ENCODE peak calls at places on chromosomes 16 and 17, in nine cellular contexts. Q is breast epithelium, K is H1, M is sigmoid colon, Z is spleen, T is HCT116, B is transverse colon, R is endothelial cell of umbilical vein, X is GM12878. G is an unnamed sample. For H3K4me1, the result is how much of the 10 kb centered on the place peaks cover.

GRCh38 chr17:1072551-1072961 is 75.6 kb downstream of the TIMM22 start:
- DNase-seq in Q (no peak), K (no peak), M (no peak), Z (peak), T (no peak), B (no peak), R (no peak), X (no peak), G (no peak)

GRCh38 chr16:21060027-21060510 is 90.6 kb downstream of the DNAH3 start:
- DNase-seq in Q (no peak), K (no peak), M (peak), Z (no peak), T (no peak), B (no peak), R (no peak), X (no peak), G (no peak)

GRCh38 chr17:6756425-6757012 is 673 bp downstream of the XAF1 start:
- DNase-seq in Q (no peak), K (no peak), M (no peak), Z (no peak), T (no peak), B (no peak), R (no peak), X (no peak), G (no peak)

GRCh38 chr17:10349403-10349802 is 23.4 kb downstream of the MYH13 start:
- DNase-seq in Q (no peak), K (no peak), M (no peak), Z (no peak), T (peak), B (no peak), R (no peak), X (no peak), G (no peak)

GRCh38 chr17:74296548-74296936 is 22.5 kb downstream of the DNAI2 start:
- DNase-seq in Q (no peak), K (peak), M (peak), Z (no peak), T (peak), B (peak), R (peak), X (no peak), G (no peak)

GRCh38 chr17:15106540-15106939 is 158.6 kb downstream of the PMP22 start:
- DNase-seq in Q (no peak), K (no peak), M (no peak), Z (no peak), T (peak), B (no peak), R (no peak), X (no peak), G (no peak)

GRCh38 chr17:7523033-7523432 is 25.8 kb upstream of the TNFSF12 start:
- DNase-seq in Q (no peak), K (peak), M (no peak), Z (peak), T (peak), B (peak), R (peak), X (no peak), G (no peak)

GRCh38 chr17:8800656-8801055 is 1.5 kb upstream of the MFSD6L start:
- DNase-seq in Q (no peak), K (no peak), M (no peak), Z (no peak), T (no peak), B (no peak), R (no peak), X (no peak), G (peak)

GRCh38 chr17:34107019-34107418 is 148.1 kb upstream of the CCL2 start:
- DNase-seq in Q (no peak), K (no peak), M (no peak), Z (no peak), T (no peak), B (no peak), R (no peak), X (no peak), G (peak)

GRCh38 chr17:78793415-78793814 is 11.3 kb upstream of the CYTH1 start:
- DNase-seq in Q (no peak), K (no peak), M (no peak), Z (peak), T (no peak), B (no peak), R (no peak), X (no peak), G (no peak)
- TF ChIP-seq POLR2A in Q (no peak), K (peak), M (no peak), Z (no peak), T (no peak), B (no peak), R (no peak), X (no peak), G (no peak)

DNA sequence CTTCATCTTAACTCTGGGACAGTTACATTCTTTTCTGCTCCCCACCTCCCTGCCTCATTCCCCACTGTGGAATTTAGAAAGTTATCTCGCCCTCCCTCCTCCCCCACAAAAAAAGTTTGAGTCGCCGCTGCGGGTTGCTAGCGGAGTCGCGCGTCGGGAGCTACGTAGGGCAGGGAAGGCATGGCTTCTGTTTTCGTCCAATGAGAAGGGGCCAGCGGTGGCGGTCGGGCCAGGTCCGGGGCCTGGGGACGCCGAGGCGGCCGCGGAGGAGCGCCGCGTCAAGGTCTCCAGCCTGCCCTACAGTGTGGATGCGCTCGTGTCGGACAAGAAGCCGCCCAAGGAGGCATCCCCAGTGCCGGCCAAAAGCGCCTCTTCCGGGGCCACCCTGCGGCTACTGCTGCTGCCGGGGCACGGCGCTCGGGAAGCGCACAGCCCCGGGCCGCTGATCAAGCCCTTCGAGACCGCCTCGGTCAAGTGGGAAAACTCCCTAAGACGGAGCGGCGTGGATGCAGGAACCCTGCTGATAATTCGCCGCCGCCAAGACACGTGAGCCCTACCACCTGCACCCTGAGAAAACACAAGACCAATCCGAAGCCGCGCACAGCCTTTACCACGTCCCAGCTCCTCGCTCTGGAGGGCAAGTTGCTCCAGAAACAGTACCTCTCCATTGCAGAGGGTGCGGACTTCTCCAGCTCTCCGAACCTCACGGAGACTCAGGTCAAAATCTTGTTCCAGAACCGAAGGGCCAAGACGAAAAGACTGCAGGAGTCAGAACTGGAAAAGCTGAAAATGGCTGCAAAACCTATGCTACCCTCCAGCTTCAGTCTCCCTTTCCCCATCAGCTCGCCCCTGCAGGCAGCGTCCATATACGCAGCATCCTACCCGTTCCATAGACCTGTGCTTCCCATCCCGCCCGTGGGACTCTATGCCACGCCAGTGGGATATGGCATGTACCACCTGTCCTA is 8.9 kb downstream of the OR4D1 start:
- DNase-seq in Q (no peak), K (no peak), M (no peak), Z (peak), T (no peak), B (peak), R (no peak), X (no peak), G (no peak)
- TF ChIP-seq POLR2AphosphoS5 in Q (no peak), K (no peak), M (no peak), Z (peak), T (no peak), B (no peak), R (no peak), X (no peak), G (no peak)

DNA sequence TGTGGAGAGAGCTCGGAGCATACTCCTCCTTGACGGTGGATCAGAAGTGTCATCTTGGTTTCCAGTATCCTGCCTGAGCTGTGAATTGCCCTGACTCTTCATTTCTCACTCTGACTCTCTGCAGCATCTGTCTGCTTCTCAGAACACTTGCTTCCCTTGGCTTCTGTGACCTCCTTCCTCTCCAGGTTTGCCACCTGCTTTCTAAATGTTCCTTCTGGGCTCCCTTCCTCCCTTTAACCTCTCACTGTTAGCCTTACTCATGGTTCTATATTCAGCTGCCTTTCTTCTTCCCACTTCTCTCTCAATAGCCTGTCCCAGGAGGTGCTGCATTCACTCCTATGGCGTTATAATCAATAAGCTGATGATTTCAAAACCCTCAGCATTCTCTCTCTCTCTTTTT is 11.2 kb upstream of the PRKAR1A start:
- DNase-seq in Q (no peak), K (no peak), M (no peak), Z (no peak), T (no peak), B (no peak), R (no peak), X (no peak), G (no peak)
- H3K4me1 ChIP-seq in Q (under half), K (under half), M (under half), Z (under half), T (under half), B (under half), R (under half), X (under half), G (under half)

DNA sequence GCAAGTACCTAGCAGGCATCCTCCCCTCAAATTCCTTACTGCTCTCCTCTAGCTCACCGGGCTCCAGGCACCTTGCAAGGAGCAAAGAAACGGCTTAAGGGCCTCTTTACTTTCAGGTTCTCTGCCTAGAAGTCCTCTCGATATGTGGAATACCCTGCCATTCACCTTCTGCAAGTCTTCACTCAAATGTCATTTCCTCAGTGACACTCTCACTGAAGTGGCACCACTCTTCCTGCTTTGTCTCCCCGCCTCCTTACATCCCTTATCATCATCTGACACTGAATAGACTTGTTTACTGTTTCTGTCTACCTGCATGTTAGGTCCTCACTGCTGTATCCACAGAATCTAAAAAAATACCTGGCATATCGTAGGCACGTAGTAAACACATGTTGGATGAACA is 948 bp downstream of the SLC7A6OS start:
- DNase-seq in Q (no peak), K (no peak), M (peak), Z (no peak), T (no peak), B (no peak), R (no peak), X (no peak), G (no peak)
- TF ChIP-seq POLR2A in Q (no peak), K (no peak), M (no peak), Z (no peak), T (no peak), B (no peak), R (no peak), X (no peak), G (no peak)

GRCh38 chr16:96935-97381 is 18.9 kb downstream of the MPG start:
- DNase-seq in Q (peak), K (peak), M (peak), Z (peak), T (peak), B (peak), R (peak), X (peak), G (no peak)
- TF ChIP-seq POLR2AphosphoS5 in Q (peak), K (peak), M (peak), Z (peak), T (peak), B (no peak), R (peak), X (no peak), G (peak)

GRCh38 chr16:10935491-10935890 is 6.8 kb downstream of the DEXI start:
- DNase-seq in Q (no peak), K (no peak), M (no peak), Z (no peak), T (no peak), B (no peak), R (no peak), X (no peak), G (no peak)

GRCh38 chr16:10938321-10938720 is 3.9 kb downstream of the DEXI start:
- DNase-seq in Q (no peak), K (no peak), M (no peak), Z (peak), T (no peak), B (no peak), R (no peak), X (no peak), G (no peak)

GRCh38 chr16:10936585-10936984 is 5.7 kb downstream of the DEXI start:
- DNase-seq in Q (no peak), K (no peak), M (no peak), Z (peak), T (no peak), B (no peak), R (no peak), X (no peak), G (no peak)

GRCh38 chr16:10938844-10939648 is 3.2 kb downstream of the DEXI start:
- DNase-seq in Q (no peak), K (no peak), M (no peak), Z (no peak), T (no peak), B (no peak), R (no peak), X (no peak), G (no peak)

GRCh38 chr16:10937068-10937859 is 5.0 kb downstream of the DEXI start:
- DNase-seq in Q (no peak), K (no peak), M (no peak), Z (peak), T (no peak), B (no peak), R (no peak), X (no peak), G (no peak)
- H3K4me1 ChIP-seq in Q (under half), K (under half), M (half or more), Z (half or more), T (under half), B (half or more), R (under half), X (under half), G (half or more)

GRCh38 chr16:28494141-28494851 is at the start of gene APOBR:
- DNase-seq in Q (no peak), K (no peak), M (no peak), Z (peak), T (no peak), B (peak), R (no peak), X (peak), G (no peak)
- TF ChIP-seq POLR2A in Q (no peak), K (no peak), M (no peak), Z (no peak), T (no peak), B (peak), R (no peak), X (peak), G (no peak)

DNA sequence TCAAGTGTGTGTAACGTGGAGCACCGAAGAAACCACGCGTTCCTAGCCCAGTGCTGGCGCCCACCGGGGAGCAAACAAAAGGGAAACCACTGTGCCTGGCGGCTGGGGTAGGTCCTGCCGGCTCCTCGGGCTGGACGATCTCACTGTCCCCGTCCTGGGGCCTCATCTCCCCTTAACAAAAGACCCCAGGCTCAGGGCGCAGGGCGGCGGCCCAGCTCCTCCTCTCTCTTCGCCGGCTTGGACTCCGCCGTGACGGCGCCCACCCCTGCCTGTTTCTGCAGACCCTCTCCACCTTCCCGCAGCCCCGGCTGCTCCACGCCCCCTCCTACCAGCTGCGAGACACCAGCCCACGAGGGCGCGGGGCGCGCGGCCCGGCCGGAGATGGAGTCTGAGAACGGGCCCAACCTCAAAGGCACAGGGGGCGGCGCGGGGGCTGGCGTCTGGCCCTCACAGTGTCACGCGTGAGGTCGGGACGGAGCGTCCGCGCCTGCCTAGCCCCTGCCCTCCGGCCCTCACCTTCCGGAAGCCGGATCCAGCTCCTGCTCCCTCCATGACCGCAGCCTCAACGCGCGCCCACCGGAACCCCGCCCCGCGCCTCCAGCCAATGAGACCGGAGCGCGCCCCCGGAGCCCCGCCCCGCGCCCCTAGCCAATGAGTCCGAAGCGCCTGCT is at the start of gene CENPX:
- DNase-seq in Q (no peak), K (no peak), M (no peak), Z (peak), T (no peak), B (no peak), R (no peak), X (no peak), G (no peak)
- TF ChIP-seq POLR2AphosphoS5 in Q (no peak), K (peak), M (peak), Z (peak), T (peak), B (peak), R (peak), X (peak), G (no peak)

GRCh38 chr16:81455720-81456494 is 11.3 kb downstream of the CMIP start:
- DNase-seq in Q (no peak), K (no peak), M (no peak), Z (no peak), T (no peak), B (no peak), R (no peak), X (no peak), G (no peak)
- H3K4me1 ChIP-seq in Q (under half), K (under half), M (under half), Z (half or more), T (under half), B (half or more), R (under half), X (under half), G (half or more)